ENCODE peak calls at places on chromosomes 6 and 20, in eight cellular contexts. Y is AG08396, T is NCI-H2029 treated with DMSO at 0.1 percent for 48 hours, U is adipocyte, F is GM23248, G is T-helper 9 cell, V is fibroblast of villous mesenchyme, E is RWPE1. Q is an unnamed sample.

GRCh38 chr20:4883051-4883450 is 118.3 kb downstream of the SLC23A2 start:
- DNase-seq in Y (no peak), T (no peak), U (no peak), F (no peak), G (no peak), V (no peak), E (no peak), Q (no peak)

GRCh38 chr20:47922280-47922675 is 137.0 kb upstream of the SULF2 start:
- DNase-seq in Y (no peak), T (no peak), U (peak; percentile 56), F (peak; percentile 57), G (no peak), V (peak; percentile 8), E (peak; percentile 77), Q (peak; percentile 78)

GRCh38 chr6:147947521-147947920 is 395.1 kb upstream of the SASH1 start:
- DNase-seq in Y (no peak), T (no peak), U (peak; percentile 78), F (peak; percentile 9), G (no peak), V (peak; percentile 78), E (no peak), Q (no peak)

GRCh38 chr6:291697-292505 is at the start of gene DUSP22:
- DNase-seq in Y (peak; percentile 100), T (no peak), U (peak; percentile 95), F (peak; percentile 94), G (peak; percentile 70), V (peak; percentile 88), E (peak; percentile 97), Q (peak; percentile 87)

GRCh38 chr6:102944475-102944874 is 1551.0 kb downstream of the GRIK2 start:
- DNase-seq in Y (no peak), T (no peak), U (no peak), F (no peak), G (no peak), V (no peak), E (no peak), Q (no peak)

GRCh38 chr6:169158182-169158573 is 95.5 kb downstream of the THBS2 start:
- DNase-seq in Y (peak; percentile 28), T (no peak), U (peak; percentile 79), F (peak; percentile 55), G (no peak), V (peak; percentile 66), E (no peak), Q (peak; percentile 56)

GRCh38 chr6:15280023-15280422 is 34.2 kb downstream of the JARID2 start:
- DNase-seq in Y (peak; percentile 13), T (no peak), U (peak; percentile 84), F (peak; percentile 66), G (no peak), V (peak; percentile 59), E (no peak), Q (no peak)

GRCh38 chr20:23928788-23929187 is 49.2 kb upstream of the CST5 start:
- DNase-seq in Y (no peak), T (no peak), U (no peak), F (no peak), G (peak; percentile 21), V (no peak), E (no peak), Q (peak; percentile 53)

GRCh38 chr6:142395768-142396231 is 94.0 kb downstream of the ADGRG6 start:
- DNase-seq in Y (no peak), T (no peak), U (no peak), F (no peak), G (no peak), V (peak; percentile 61), E (no peak), Q (peak; percentile 46)

GRCh38 chr6:158662607-158663464 is 13.0 kb downstream of the SYTL3 start:
- DNase-seq in Y (no peak), T (peak; percentile 85), U (no peak), F (no peak), G (no peak), V (peak; percentile 72), E (no peak), Q (peak; percentile 45)

GRCh38 chr6:13338038-13338437 is 9.7 kb upstream of the TBC1D7 start:
- DNase-seq in Y (no peak), T (no peak), U (no peak), F (no peak), G (no peak), V (peak; percentile 86), E (no peak), Q (no peak)

GRCh38 chr6:134295953-134296553 is 21.9 kb downstream of the SGK1 start:
- DNase-seq in Y (peak; percentile 85), T (no peak), U (peak; percentile 87), F (peak; percentile 96), G (no peak), V (peak; percentile 100), E (peak; percentile 51), Q (peak; percentile 99)

GRCh38 chr6:116928667-116929066 is 51.6 kb downstream of the RFX6 start:
- DNase-seq in Y (no peak), T (no peak), U (no peak), F (no peak), G (no peak), V (no peak), E (no peak), Q (no peak)

Q was measured in M059J.